ENCODE peak calls at places on chromosome 22, in five cellular contexts. A is non-pigmented ciliary epithelial cell, H is stomach, L is skeletal muscle cell, V is mucosa of descending colon. M is an unnamed sample.

GRCh38 chr22:19337137-19337536 is 45.6 kb upstream of the CLTCL1 start:
- DNase-seq in A (no peak), H (no peak), L (no peak), V (no peak), M (no peak)

GRCh38 chr22:30860176-30861105 is 108.1 kb downstream of the MORC2 start:
- DNase-seq in A (no peak), H (peak), L (no peak), V (no peak), M (no peak)

GRCh38 chr22:32870474-32870873 is 69.0 kb downstream of the TIMP3 start:
- DNase-seq in A (no peak), H (no peak), L (no peak), V (no peak), M (no peak)

GRCh38 chr22:20440637-20441591 is 3.3 kb upstream of the SCARF2 start:
- DNase-seq in A (no peak), H (no peak), L (no peak), V (no peak), M (no peak)

GRCh38 chr22:42633013-42633412 is 7.4 kb downstream of the ATP5MGL start:
- DNase-seq in A (no peak), H (no peak), L (no peak), V (no peak), M (no peak)

GRCh38 chr22:44406581-44407403 is 91.2 kb downstream of the RTL6 start:
- DNase-seq in A (no peak), H (no peak), L (no peak), V (no peak), M (no peak)

GRCh38 chr22:44109417-44109816 is 71.3 kb upstream of the PARVG start:
- DNase-seq in A (no peak), H (no peak), L (no peak), V (no peak), M (no peak)

GRCh38 chr22:20213833-20214708 is 54.0 kb downstream of the RTN4R start:
- DNase-seq in A (no peak), H (no peak), L (no peak), V (no peak), M (no peak)

GRCh38 chr22:45969414-45969799 is 7.6 kb downstream of the WNT7B start:
- DNase-seq in A (no peak), H (no peak), L (no peak), V (no peak), M (no peak)

GRCh38 chr22:36289406-36289870 is 36.5 kb downstream of the APOL1 start:
- DNase-seq in A (no peak), H (no peak), L (no peak), V (no peak), M (no peak)

GRCh38 chr22:22735695-22736611 is 91.5 kb downstream of the GGTLC2 start:
- DNase-seq in A (no peak), H (no peak), L (no peak), V (no peak), M (no peak)

GRCh38 chr22:50018608-50019291 is 6.2 kb upstream of the IL17REL start:
- DNase-seq in A (no peak), H (no peak), L (no peak), V (no peak), M (no peak)

GRCh38 chr22:49570032-49570848 is 257.4 kb downstream of the BRD1 start:
- DNase-seq in A (no peak), H (peak), L (no peak), V (no peak), M (no peak)

GRCh38 chr22:32558681-32559355 is 84.2 kb downstream of the FBXO7 start:
- DNase-seq in A (no peak), H (peak), L (peak), V (peak), M (peak)

GRCh38 chr22:29071261-29072045 is 1.4 kb upstream of the KREMEN1 start:
- DNase-seq in A (no peak), H (peak), L (no peak), V (peak), M (no peak)

GRCh38 chr22:47294222-47294532 is 531.7 kb downstream of the TBC1D22A start:
- DNase-seq in A (no peak), H (peak), L (peak), V (no peak), M (no peak)

GRCh38 chr22:33850724-33851123 is 69.6 kb downstream of the LARGE1 start:
- DNase-seq in A (no peak), H (no peak), L (no peak), V (no peak), M (no peak)

GRCh38 chr22:30267382-30268302 is 991 bp upstream of the OSM start:
- DNase-seq in A (no peak), H (no peak), L (no peak), V (no peak), M (no peak)

GRCh38 chr22:17922925-17923898 is 101.1 kb downstream of the MICAL3 start:
- DNase-seq in A (peak), H (no peak), L (peak), V (no peak), M (no peak)

GRCh38 chr22:44272330-44272729 is 40.4 kb downstream of the SHISAL1 start:
- DNase-seq in A (no peak), H (no peak), L (no peak), V (no peak), M (no peak)

GRCh38 chr22:34845391-34845790 is 220.6 kb upstream of the ISX start:
- DNase-seq in A (no peak), H (no peak), L (no peak), V (no peak), M (no peak)

GRCh38 chr22:50739894-50740293 is 1.9 kb downstream of the ACR start:
- DNase-seq in A (no peak), H (peak), L (no peak), V (no peak), M (peak)

GRCh38 chr22:27537481-27537891 is 264.1 kb downstream of the MN1 start:
- DNase-seq in A (no peak), H (no peak), L (no peak), V (no peak), M (no peak)

GRCh38 chr22:41517172-41518047 is 26.9 kb downstream of the POLR3H start:
- DNase-seq in A (no peak), H (peak), L (no peak), V (peak), M (peak)

GRCh38 chr22:49046546-49047305 is 780.9 kb downstream of the BRD1 start:
- DNase-seq in A (no peak), H (no peak), L (no peak), V (peak), M (no peak)

GRCh38 chr22:37577957-37578356 is 1.9 kb downstream of the LGALS2 start:
- DNase-seq in A (no peak), H (no peak), L (no peak), V (no peak), M (no peak)

GRCh38 chr22:37472418-37473006 is 13.7 kb downstream of the MFNG start:
- DNase-seq in A (no peak), H (peak), L (no peak), V (peak), M (no peak)

GRCh38 chr22:43262990-43263644 is 76.2 kb upstream of the TTLL12 start:
- DNase-seq in A (no peak), H (peak), L (no peak), V (peak), M (no peak)

GRCh38 chr22:26777402-26777801 is 120.0 kb downstream of the MIAT start:
- DNase-seq in A (no peak), H (no peak), L (no peak), V (no peak), M (no peak)

GRCh38 chr22:43110444-43110926 is at the start of gene BIK:
- DNase-seq in A (no peak), H (peak), L (no peak), V (peak), M (peak)

GRCh38 chr22:37549704-37550059 is 10.6 kb upstream of the CDC42EP1 start:
- DNase-seq in A (no peak), H (peak), L (no peak), V (no peak), M (peak)

GRCh38 chr22:18947905-18948304 is 11.8 kb upstream of the PRODH start:
- DNase-seq in A (no peak), H (no peak), L (no peak), V (no peak), M (no peak)

GRCh38 chr22:22074634-22075381 is 92.2 kb upstream of the TOP3B start:
- DNase-seq in A (no peak), H (no peak), L (no peak), V (no peak), M (peak)

GRCh38 chr22:49162841-49163240 is 664.8 kb downstream of the BRD1 start:
- DNase-seq in A (no peak), H (no peak), L (no peak), V (no peak), M (no peak)

GRCh38 chr22:30426395-30427353 is 1.1 kb downstream of the MTFP1 start:
- DNase-seq in A (no peak), H (peak), L (no peak), V (peak), M (peak)

GRCh38 chr22:40720538-40721256 is 41.4 kb downstream of the MCHR1 start:
- DNase-seq in A (no peak), H (no peak), L (no peak), V (no peak), M (no peak)

GRCh38 chr22:26168934-26169311 is 339 bp upstream of the SEZ6L start:
- DNase-seq in A (no peak), H (no peak), L (no peak), V (no peak), M (peak)

GRCh38 chr22:47299211-47299878 is 536.9 kb downstream of the TBC1D22A start:
- DNase-seq in A (no peak), H (no peak), L (no peak), V (no peak), M (no peak)

GRCh38 chr22:39997939-39998726 is 3.4 kb downstream of the FAM83F start:
- DNase-seq in A (no peak), H (peak), L (no peak), V (peak), M (peak)

M was measured in mucosa of gallbladder.